ENCODE peak calls at places on chromosomes 6 and 20, in seven cellular contexts. Z is NCI-H2171 treated with DMSO at 0.1 percent for 48 hours, O is AG04449, L is A549, H is colonic mucosa, D is SJSA1, C is RWPE1. Q is an unnamed sample.

GRCh38 chr6:125780540-125781306 is 10.0 kb upstream of the NCOA7 start:
- DNase-seq in L (peak; percentile 83), O (no peak), H (peak; percentile 67), Z (peak; percentile 90), D (peak; percentile 52), C (no peak), Q (peak; percentile 83)

GRCh38 chr6:33700391-33701050 is 11.0 kb downstream of the UQCC2 start:
- DNase-seq in C (no peak), D (peak; percentile 67), Z (peak; percentile 36), H (peak; percentile 80), O (peak; percentile 14), L (peak; percentile 77), Q (peak; percentile 65)

GRCh38 chr6:157443066-157443800 is 62.2 kb downstream of the ZDHHC14 start:
- DNase-seq in D (no peak), L (no peak), H (no peak), O (peak; percentile 57), Z (no peak), C (no peak), Q (no peak)

GRCh38 chr6:48150701-48151100 is 39.7 kb upstream of the PTCHD4 start:
- DNase-seq in C (no peak), L (no peak), Z (no peak), H (no peak), O (no peak), D (no peak), Q (no peak)

GRCh38 chr6:44732243-44732642 is 344.7 kb downstream of the CDC5L start:
- DNase-seq in H (no peak), D (no peak), Z (no peak), L (no peak), O (no peak), C (no peak), Q (no peak)

GRCh38 chr6:7991992-7992815 is 72.0 kb downstream of the BLOC1S5 start:
- DNase-seq in C (peak; percentile 53), O (peak; percentile 52), H (no peak), L (peak; percentile 44), Z (no peak), D (no peak), Q (peak; percentile 8)

GRCh38 chr6:146913842-146914562 is 290.2 kb upstream of the STXBP5 start:
- DNase-seq in C (peak; percentile 76), Z (no peak), L (peak; percentile 90), D (peak; percentile 97), H (peak; percentile 34), O (peak; percentile 97), Q (peak; percentile 78)

GRCh38 chr6:63066053-63066704 is 145.1 kb upstream of the FKBP1C start:
- DNase-seq in H (no peak), O (no peak), Z (peak; percentile 1), C (no peak), L (peak; percentile 47), D (no peak), Q (peak; percentile 2)

GRCh38 chr6:163120223-163120622 is 294.3 kb upstream of the QKI start:
- DNase-seq in Z (no peak), C (no peak), L (no peak), O (no peak), H (no peak), D (no peak), Q (no peak)

GRCh38 chr6:15907914-15908518 is 220.9 kb upstream of the MYLIP start:
- DNase-seq in O (no peak), L (no peak), H (no peak), D (no peak), Z (no peak), C (peak; percentile 56), Q (no peak)

GRCh38 chr20:51860015-51860882 is 57.9 kb upstream of the SALL4 start:
- DNase-seq in Z (no peak), C (peak; percentile 39), D (peak; percentile 57), L (peak; percentile 60), H (peak; percentile 56), O (no peak), Q (no peak)

GRCh38 chr20:45780159-45780558 is 11.5 kb downstream of the WFDC3 start:
- DNase-seq in L (no peak), H (no peak), O (no peak), Z (no peak), C (no peak), D (no peak), Q (no peak)

GRCh38 chr20:25278636-25279361 is 30.9 kb downstream of the PYGB start:
- DNase-seq in Z (no peak), D (peak; percentile 35), O (no peak), H (no peak), C (no peak), L (no peak), Q (no peak)

GRCh38 chr20:14860410-14860814 is 523.0 kb upstream of the FLRT3 start:
- DNase-seq in H (no peak), D (no peak), L (peak; percentile 69), O (no peak), C (no peak), Z (no peak), Q (peak; percentile 91)

GRCh38 chr20:2246081-2246491 is 49.7 kb upstream of the TGM3 start:
- DNase-seq in Z (peak; percentile 84), H (no peak), L (no peak), D (no peak), O (no peak), C (no peak), Q (no peak)

GRCh38 chr6:159127701-159128100 is 41.5 kb upstream of the FNDC1 start:
- DNase-seq in H (no peak), Z (no peak), L (no peak), C (no peak), O (no peak), D (no peak), Q (no peak)

GRCh38 chr6:132715204-132715603 is 1.3 kb upstream of the VNN1 start:
- DNase-seq in L (peak; percentile 77), D (no peak), Z (peak; percentile 4), H (peak; percentile 47), O (no peak), C (peak; percentile 57), Q (peak; percentile 8)

GRCh38 chr6:108002365-108003221 is 44.6 kb upstream of the SEC63 start:
- DNase-seq in O (no peak), L (peak; percentile 75), Z (peak; percentile 76), C (peak; percentile 22), D (no peak), H (peak; percentile 79), Q (peak; percentile 28)

GRCh38 chr6:108448481-108448880 is 112.2 kb upstream of the FOXO3 start:
- DNase-seq in D (no peak), H (no peak), Z (no peak), C (no peak), O (no peak), L (no peak), Q (no peak)

GRCh38 chr20:31602779-31603441 is 2.2 kb upstream of the ID1 start:
- DNase-seq in H (no peak), L (peak; percentile 83), D (peak; percentile 86), Z (peak; percentile 48), O (no peak), C (no peak), Q (no peak)

GRCh38 chr6:15528870-15529269 is 134.0 kb downstream of the DTNBP1 start:
- DNase-seq in O (no peak), D (no peak), Z (no peak), C (no peak), H (no peak), L (no peak), Q (no peak)

GRCh38 chr6:27864906-27865883 is 47.0 kb downstream of the OR2B2 start:
- DNase-seq in Z (peak; percentile 97), O (peak; percentile 89), D (peak; percentile 78), L (peak; percentile 87), H (peak; percentile 85), C (peak; percentile 98), Q (peak; percentile 94)